ENCODE peak calls at places on chromosomes 2 and 18, in ten cellular contexts. C, U, H, B, V, G, J, I, Q and O are unnamed samples.
A peak's percentile ranks its signal among the peaks of the same experiment; 100 is the strongest.

GRCh38 chr18:66825347-66825746 is 221.5 kb upstream of the CDH19 start:
- DNase-seq in C (no peak), U (no peak), H (no peak), B (no peak), V (no peak), G (peak; percentile 1), J (no peak), I (no peak), Q (no peak), O (no peak)

GRCh38 chr2:240235149-240235803 is 94.8 kb upstream of the OTOS start:
- DNase-seq in C (peak; percentile 4), U (peak; percentile 48), H (no peak), B (peak; percentile 43), V (no peak), G (no peak), J (no peak), I (no peak), Q (peak; percentile 22), O (no peak)

GRCh38 chr2:74821177-74822124 is 12.5 kb upstream of the HK2 start:
- DNase-seq in C (no peak), U (no peak), H (no peak), B (no peak), V (peak; percentile 7), G (no peak), J (no peak), I (no peak), Q (no peak), O (no peak)

GRCh38 chr2:108987111-108987510 is 1.9 kb downstream of the EDAR start:
- DNase-seq in C (no peak), U (no peak), H (no peak), B (no peak), V (no peak), G (no peak), J (no peak), I (no peak), Q (no peak), O (no peak)

GRCh38 chr2:170335351-170335750 is 157.4 kb downstream of the MYO3B start:
- DNase-seq in C (no peak), U (no peak), H (no peak), B (no peak), V (no peak), G (no peak), J (no peak), I (peak; percentile 15), Q (no peak), O (no peak)

GRCh38 chr2:178882666-178883440 is 75.6 kb upstream of the TTN start:
- DNase-seq in C (no peak), U (no peak), H (no peak), B (no peak), V (peak; percentile 91), G (peak; percentile 95), J (no peak), I (peak; percentile 88), Q (no peak), O (no peak)

GRCh38 chr2:73111300-73112025 is 1.3 kb downstream of the RAB11FIP5 start:
- DNase-seq in C (peak; percentile 23), U (no peak), H (peak; percentile 60), B (no peak), V (peak; percentile 58), G (peak; percentile 77), J (no peak), I (peak; percentile 57), Q (peak; percentile 75), O (peak; percentile 55)

GRCh38 chr2:216426938-216427337 is 14.7 kb downstream of the SMARCAL1 start:
- DNase-seq in C (no peak), U (no peak), H (no peak), B (no peak), V (peak; percentile 82), G (no peak), J (no peak), I (peak; percentile 82), Q (no peak), O (no peak)

GRCh38 chr18:69658137-69658536 is 257.4 kb downstream of the DOK6 start:
- DNase-seq in C (no peak), U (no peak), H (no peak), B (no peak), V (no peak), G (no peak), J (no peak), I (no peak), Q (no peak), O (no peak)

GRCh38 chr18:63366270-63366990 is 576 bp downstream of the KDSR start:
- DNase-seq in C (peak; percentile 23), U (peak; percentile 79), H (peak; percentile 51), B (peak; percentile 70), V (peak; percentile 83), G (peak; percentile 62), J (peak; percentile 70), I (peak; percentile 77), Q (peak; percentile 70), O (peak; percentile 46)

GRCh38 chr2:197108758-197109157 is 182.3 kb upstream of the PGAP1 start:
- DNase-seq in C (peak; percentile 83), U (peak; percentile 90), H (no peak), B (no peak), V (peak; percentile 46), G (no peak), J (peak; percentile 92), I (peak; percentile 87), Q (no peak), O (peak; percentile 73)

GRCh38 chr2:239609583-239610310 is 208.9 kb upstream of the HDAC4 start:
- DNase-seq in C (no peak), U (no peak), H (no peak), B (peak; percentile 43), V (no peak), G (no peak), J (peak; percentile 54), I (no peak), Q (peak; percentile 20), O (peak; percentile 10)

GRCh38 chr2:128403814-128404708 is 85.4 kb upstream of the HS6ST1 start:
- DNase-seq in C (no peak), U (no peak), H (no peak), B (no peak), V (no peak), G (no peak), J (no peak), I (no peak), Q (no peak), O (no peak)

GRCh38 chr2:239882335-239882734 is 142.8 kb downstream of the NDUFA10 start:
- DNase-seq in C (peak; percentile 41), U (no peak), H (peak; percentile 70), B (peak; percentile 64), V (peak; percentile 74), G (peak; percentile 14), J (peak; percentile 57), I (peak; percentile 9), Q (peak; percentile 77), O (peak; percentile 58)

GRCh38 chr2:42929985-42930581 is 137.7 kb upstream of the HAAO start:
- DNase-seq in C (peak; percentile 67), U (no peak), H (no peak), B (no peak), V (no peak), G (no peak), J (no peak), I (peak; percentile 85), Q (no peak), O (no peak)

GRCh38 chr2:210228586-210228985 is 3.3 kb upstream of the ACADL start:
- DNase-seq in C (no peak), U (no peak), H (no peak), B (no peak), V (no peak), G (no peak), J (no peak), I (no peak), Q (no peak), O (no peak)
- TF ChIP-seq CTCF in C (no peak), U (no peak), H (no peak), B (no peak), V (no peak), G (no peak), J (no peak), I (no peak), Q (no peak), O (no peak)

DNA sequence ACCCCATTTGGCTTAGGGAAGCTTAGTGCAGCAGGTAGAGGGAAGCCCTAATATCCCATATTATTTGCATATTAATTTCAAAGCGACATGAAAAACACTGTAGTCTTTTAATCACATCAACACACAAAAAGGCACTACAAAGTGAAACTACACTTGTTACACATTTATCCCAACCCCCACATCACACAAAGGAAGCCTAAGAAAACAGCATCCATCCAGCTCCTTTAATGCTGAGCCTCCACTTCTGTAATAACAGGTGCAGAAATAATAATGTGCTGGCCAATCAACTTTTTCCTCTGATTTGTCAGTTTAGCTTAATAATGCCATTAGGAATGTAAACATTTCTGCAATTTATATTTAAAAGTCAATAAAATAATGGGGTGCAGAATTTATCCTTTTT is 274.0 kb downstream of the TCF4 start:
- DNase-seq in C (no peak), U (no peak), H (no peak), B (no peak), V (no peak), G (no peak), J (no peak), I (no peak), Q (no peak), O (no peak)
- H3K4me1 ChIP-seq in C (peaks cover 89% of the 10 kb centered on the region), U (no peaks in the 10 kb centered on the region), H (peaks cover 46% of the 10 kb centered on the region), B (peaks cover 14% of the 10 kb centered on the region), V (no peaks in the 10 kb centered on the region), G (peaks cover 22% of the 10 kb centered on the region), J (no peaks in the 10 kb centered on the region), I (peaks cover 3% of the 10 kb centered on the region), Q (peaks cover 4% of the 10 kb centered on the region), O (peaks cover 17% of the 10 kb centered on the region)

GRCh38 chr2:44833123-44834069 is 108.1 kb upstream of the SIX3 start:
- DNase-seq in C (no peak), U (no peak), H (no peak), B (no peak), V (peak; percentile 46), G (no peak), J (no peak), I (peak; percentile 14), Q (no peak), O (no peak)
- H3K27ac ChIP-seq in C (no peak overlapping the region), U (no peak overlapping the region), H (no peak overlapping the region), B (no peak overlapping the region), V (no peak overlapping the region), G (no peak overlapping the region), J (no peak overlapping the region), I (no peak overlapping the region), Q (no peak overlapping the region), O (no peak overlapping the region)

GRCh38 chr2:46032161-46032813 is 264.9 kb upstream of the EPAS1 start:
- DNase-seq in C (no peak), U (no peak), H (no peak), B (no peak), V (no peak), G (peak; percentile 30), J (no peak), I (no peak), Q (no peak), O (no peak)

GRCh38 chr2:46030330-46030729 is 266.9 kb upstream of the EPAS1 start:
- DNase-seq in C (no peak), U (no peak), H (no peak), B (no peak), V (no peak), G (no peak), J (no peak), I (no peak), Q (no peak), O (no peak)

GRCh38 chr2:46031124-46031523 is 266.1 kb upstream of the EPAS1 start:
- DNase-seq in C (no peak), U (no peak), H (no peak), B (no peak), V (no peak), G (no peak), J (no peak), I (no peak), Q (no peak), O (no peak)

GRCh38 chr2:46026431-46026830 is 270.8 kb upstream of the EPAS1 start:
- DNase-seq in C (no peak), U (no peak), H (no peak), B (no peak), V (no peak), G (no peak), J (no peak), I (no peak), Q (no peak), O (no peak)

GRCh38 chr2:46029332-46029811 is 267.8 kb upstream of the EPAS1 start:
- DNase-seq in C (peak; percentile 69), U (no peak), H (peak; percentile 37), B (no peak), V (peak; percentile 56), G (peak; percentile 96), J (no peak), I (peak; percentile 88), Q (no peak), O (no peak)
- TF ChIP-seq CTCF in C (peak; percentile 27), U (no peak), H (peak; percentile 37), B (peak; percentile 14), V (peak; percentile 63), G (peak; percentile 47), J (peak; percentile 47), I (peak; percentile 20), Q (peak; percentile 43), O (no peak)